ENCODE peak calls at places on chromosomes 11 and 22, in ten cellular contexts. One of them, this sample, is unnamed.

GRCh38 chr22:41966607-41967240 is 2.5 kb upstream of the SEPTIN3 start:
- DNase-seq in CD8-positive, alpha-beta T cell: no peak
- DNase-seq in cardiac fibroblast: peak
- DNase-seq in HFF-Myc: peak
- DNase-seq in fibroblast of mammary gland: peak
- DNase-seq in sigmoid colon: no peak
- DNase-seq in psoas muscle: no peak
- DNase-seq in kidney: no peak
- DNase-seq in body of pancreas: peak
- DNase-seq in OCI-LY7: peak
- DNase-seq in this sample: peak

GRCh38 chr11:62601114-62601363 is 626 bp downstream of the MTA2 start:
- DNase-seq in CD8-positive, alpha-beta T cell: peak
- DNase-seq in cardiac fibroblast: no peak
- DNase-seq in HFF-Myc: no peak
- DNase-seq in fibroblast of mammary gland: no peak
- DNase-seq in sigmoid colon: peak
- DNase-seq in psoas muscle: no peak
- DNase-seq in kidney: no peak
- DNase-seq in body of pancreas: peak
- DNase-seq in OCI-LY7: peak
- DNase-seq in this sample: no peak

GRCh38 chr11:69010964-69011623 is 2.0 kb downstream of the MRGPRF start:
- DNase-seq in CD8-positive, alpha-beta T cell: peak
- DNase-seq in cardiac fibroblast: peak
- DNase-seq in HFF-Myc: no peak
- DNase-seq in fibroblast of mammary gland: peak
- DNase-seq in sigmoid colon: peak
- DNase-seq in psoas muscle: peak
- DNase-seq in kidney: peak
- DNase-seq in body of pancreas: peak
- DNase-seq in OCI-LY7: peak
- DNase-seq in this sample: no peak

GRCh38 chr11:10348650-10349280 is 43.9 kb downstream of the ADM start:
- DNase-seq in CD8-positive, alpha-beta T cell: no peak
- DNase-seq in cardiac fibroblast: no peak
- DNase-seq in HFF-Myc: no peak
- DNase-seq in fibroblast of mammary gland: peak
- DNase-seq in sigmoid colon: no peak
- DNase-seq in psoas muscle: no peak
- DNase-seq in kidney: no peak
- DNase-seq in body of pancreas: no peak
- DNase-seq in OCI-LY7: no peak
- DNase-seq in this sample: peak

GRCh38 chr22:27820896-27821866 is 19.6 kb upstream of the MN1 start:
- DNase-seq in CD8-positive, alpha-beta T cell: no peak
- DNase-seq in cardiac fibroblast: peak
- DNase-seq in HFF-Myc: no peak
- DNase-seq in fibroblast of mammary gland: no peak
- DNase-seq in sigmoid colon: no peak
- DNase-seq in psoas muscle: no peak
- DNase-seq in kidney: no peak
- DNase-seq in body of pancreas: peak
- DNase-seq in OCI-LY7: no peak
- DNase-seq in this sample: no peak

GRCh38 chr11:1014276-1014675 is 22.2 kb downstream of the MUC6 start:
- DNase-seq in CD8-positive, alpha-beta T cell: no peak
- DNase-seq in cardiac fibroblast: no peak
- DNase-seq in HFF-Myc: no peak
- DNase-seq in fibroblast of mammary gland: no peak
- DNase-seq in sigmoid colon: no peak
- DNase-seq in psoas muscle: no peak
- DNase-seq in kidney: no peak
- DNase-seq in body of pancreas: no peak
- DNase-seq in OCI-LY7: no peak
- DNase-seq in this sample: no peak

GRCh38 chr22:33922268-33922667 is 2.0 kb upstream of the LARGE1 start:
- DNase-seq in CD8-positive, alpha-beta T cell: no peak
- DNase-seq in cardiac fibroblast: peak
- DNase-seq in HFF-Myc: no peak
- DNase-seq in fibroblast of mammary gland: peak
- DNase-seq in sigmoid colon: peak
- DNase-seq in psoas muscle: peak
- DNase-seq in kidney: no peak
- DNase-seq in body of pancreas: peak
- DNase-seq in OCI-LY7: peak
- DNase-seq in this sample: no peak

GRCh38 chr11:47587733-47588326 is 1.4 kb downstream of the FAM180B start:
- DNase-seq in CD8-positive, alpha-beta T cell: no peak
- DNase-seq in cardiac fibroblast: no peak
- DNase-seq in HFF-Myc: no peak
- DNase-seq in fibroblast of mammary gland: no peak
- DNase-seq in sigmoid colon: peak
- DNase-seq in psoas muscle: peak
- DNase-seq in kidney: peak
- DNase-seq in body of pancreas: no peak
- DNase-seq in OCI-LY7: no peak
- DNase-seq in this sample: no peak

DNA sequence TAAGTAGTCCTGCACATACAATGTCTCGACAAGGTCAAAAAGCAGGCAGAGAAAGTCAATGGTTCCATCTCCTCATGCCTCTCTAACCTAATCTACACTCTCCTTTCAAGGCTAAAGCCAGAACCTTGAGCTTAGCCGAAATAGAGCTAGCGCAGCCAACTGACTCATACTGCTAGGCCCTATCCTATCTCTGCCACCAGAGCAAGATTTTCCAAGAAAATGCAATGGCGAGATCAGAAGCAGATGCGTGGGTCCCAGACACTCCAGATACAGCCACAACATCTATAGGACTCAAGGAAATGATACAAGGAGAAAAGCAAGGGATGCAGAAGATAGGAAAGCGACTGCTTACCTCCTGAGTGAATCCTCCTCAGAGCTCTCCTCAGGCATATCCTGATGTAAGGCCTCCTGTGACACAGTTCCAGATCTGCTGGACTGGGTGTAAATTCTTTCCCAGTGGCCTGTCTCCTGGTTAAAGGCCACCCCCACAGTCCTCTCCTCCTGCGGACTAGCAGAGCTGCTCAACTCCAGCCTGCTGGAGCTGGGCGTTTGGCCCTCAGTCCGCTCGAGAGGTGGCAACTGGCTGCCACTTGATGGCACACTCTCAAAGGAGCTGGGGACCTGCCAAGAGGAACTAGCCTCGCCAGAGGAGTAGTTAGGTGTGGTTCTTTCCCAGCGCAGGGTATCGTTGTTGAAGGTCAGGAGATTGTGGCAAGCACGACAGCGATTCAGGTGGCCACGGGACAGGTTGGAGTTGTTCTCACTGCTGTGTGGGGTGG is 52.0 kb downstream of the AMBRA1 start:
- DNase-seq in CD8-positive, alpha-beta T cell: no peak
- DNase-seq in cardiac fibroblast: no peak
- DNase-seq in HFF-Myc: no peak
- DNase-seq in fibroblast of mammary gland: no peak
- DNase-seq in sigmoid colon: no peak
- DNase-seq in psoas muscle: peak
- DNase-seq in kidney: no peak
- DNase-seq in body of pancreas: peak
- DNase-seq in OCI-LY7: no peak
- DNase-seq in this sample: no peak
- H3K4me3 ChIP-seq in CD8-positive, alpha-beta T cell: no peak
- H3K4me3 ChIP-seq in cardiac fibroblast: no peak
- H3K4me3 ChIP-seq in HFF-Myc: no peak
- H3K4me3 ChIP-seq in fibroblast of mammary gland: no peak
- H3K4me3 ChIP-seq in sigmoid colon: no peak
- H3K4me3 ChIP-seq in psoas muscle: no peak
- H3K4me3 ChIP-seq in kidney: no peak
- H3K4me3 ChIP-seq in body of pancreas: no peak
- H3K4me3 ChIP-seq in OCI-LY7: no peak
- H3K4me3 ChIP-seq in this sample: no peak

GRCh38 chr11:60809249-60809648 is 24.1 kb downstream of the MS4A10 start:
- DNase-seq in CD8-positive, alpha-beta T cell: no peak
- DNase-seq in cardiac fibroblast: no peak
- DNase-seq in HFF-Myc: no peak
- DNase-seq in fibroblast of mammary gland: no peak
- DNase-seq in sigmoid colon: no peak
- DNase-seq in psoas muscle: peak
- DNase-seq in kidney: no peak
- DNase-seq in body of pancreas: no peak
- DNase-seq in OCI-LY7: no peak
- DNase-seq in this sample: no peak

GRCh38 chr11:60810151-60810550 is 25.0 kb downstream of the MS4A10 start:
- DNase-seq in CD8-positive, alpha-beta T cell: no peak
- DNase-seq in cardiac fibroblast: no peak
- DNase-seq in HFF-Myc: no peak
- DNase-seq in fibroblast of mammary gland: no peak
- DNase-seq in sigmoid colon: no peak
- DNase-seq in psoas muscle: peak
- DNase-seq in kidney: no peak
- DNase-seq in body of pancreas: no peak
- DNase-seq in OCI-LY7: no peak
- DNase-seq in this sample: no peak

GRCh38 chr11:60810583-60810982 is 25.4 kb downstream of the MS4A10 start:
- DNase-seq in CD8-positive, alpha-beta T cell: no peak
- DNase-seq in cardiac fibroblast: no peak
- DNase-seq in HFF-Myc: no peak
- DNase-seq in fibroblast of mammary gland: no peak
- DNase-seq in sigmoid colon: no peak
- DNase-seq in psoas muscle: peak
- DNase-seq in kidney: no peak
- DNase-seq in body of pancreas: no peak
- DNase-seq in OCI-LY7: no peak
- DNase-seq in this sample: no peak

GRCh38 chr11:60813324-60813723 is 28.2 kb downstream of the MS4A10 start:
- DNase-seq in CD8-positive, alpha-beta T cell: no peak
- DNase-seq in cardiac fibroblast: no peak
- DNase-seq in HFF-Myc: no peak
- DNase-seq in fibroblast of mammary gland: no peak
- DNase-seq in sigmoid colon: no peak
- DNase-seq in psoas muscle: peak
- DNase-seq in kidney: no peak
- DNase-seq in body of pancreas: no peak
- DNase-seq in OCI-LY7: no peak
- DNase-seq in this sample: no peak

GRCh38 chr11:60809691-60810090 is 24.6 kb downstream of the MS4A10 start:
- DNase-seq in CD8-positive, alpha-beta T cell: no peak
- DNase-seq in cardiac fibroblast: no peak
- DNase-seq in HFF-Myc: no peak
- DNase-seq in fibroblast of mammary gland: no peak
- DNase-seq in sigmoid colon: no peak
- DNase-seq in psoas muscle: peak
- DNase-seq in kidney: no peak
- DNase-seq in body of pancreas: no peak
- DNase-seq in OCI-LY7: no peak
- DNase-seq in this sample: no peak
- H3K4me3 ChIP-seq in CD8-positive, alpha-beta T cell: no peak
- H3K4me3 ChIP-seq in cardiac fibroblast: no peak
- H3K4me3 ChIP-seq in HFF-Myc: no peak
- H3K4me3 ChIP-seq in fibroblast of mammary gland: no peak
- H3K4me3 ChIP-seq in sigmoid colon: no peak
- H3K4me3 ChIP-seq in psoas muscle: no peak
- H3K4me3 ChIP-seq in kidney: no peak
- H3K4me3 ChIP-seq in body of pancreas: no peak
- H3K4me3 ChIP-seq in OCI-LY7: no peak
- H3K4me3 ChIP-seq in this sample: no peak

GRCh38 chr11:28107331-28107725 is 628 bp downstream of the KIF18A start:
- DNase-seq in CD8-positive, alpha-beta T cell: no peak
- DNase-seq in cardiac fibroblast: no peak
- DNase-seq in HFF-Myc: no peak
- DNase-seq in fibroblast of mammary gland: peak
- DNase-seq in sigmoid colon: no peak
- DNase-seq in psoas muscle: no peak
- DNase-seq in kidney: no peak
- DNase-seq in body of pancreas: no peak
- DNase-seq in OCI-LY7: peak
- DNase-seq in this sample: no peak

GRCh38 chr11:28104425-28104824 is 3.5 kb downstream of the KIF18A start:
- DNase-seq in CD8-positive, alpha-beta T cell: no peak
- DNase-seq in cardiac fibroblast: no peak
- DNase-seq in HFF-Myc: no peak
- DNase-seq in fibroblast of mammary gland: no peak
- DNase-seq in sigmoid colon: no peak
- DNase-seq in psoas muscle: no peak
- DNase-seq in kidney: no peak
- DNase-seq in body of pancreas: no peak
- DNase-seq in OCI-LY7: no peak
- DNase-seq in this sample: no peak

GRCh38 chr11:28106351-28107043 is 1.5 kb downstream of the KIF18A start:
- DNase-seq in CD8-positive, alpha-beta T cell: no peak
- DNase-seq in cardiac fibroblast: no peak
- DNase-seq in HFF-Myc: no peak
- DNase-seq in fibroblast of mammary gland: no peak
- DNase-seq in sigmoid colon: no peak
- DNase-seq in psoas muscle: no peak
- DNase-seq in kidney: peak
- DNase-seq in body of pancreas: no peak
- DNase-seq in OCI-LY7: no peak
- DNase-seq in this sample: no peak

GRCh38 chr11:28104984-28105383 is 3.0 kb downstream of the KIF18A start:
- DNase-seq in CD8-positive, alpha-beta T cell: no peak
- DNase-seq in cardiac fibroblast: no peak
- DNase-seq in HFF-Myc: no peak
- DNase-seq in fibroblast of mammary gland: no peak
- DNase-seq in sigmoid colon: no peak
- DNase-seq in psoas muscle: no peak
- DNase-seq in kidney: no peak
- DNase-seq in body of pancreas: no peak
- DNase-seq in OCI-LY7: no peak
- DNase-seq in this sample: no peak

DNA sequence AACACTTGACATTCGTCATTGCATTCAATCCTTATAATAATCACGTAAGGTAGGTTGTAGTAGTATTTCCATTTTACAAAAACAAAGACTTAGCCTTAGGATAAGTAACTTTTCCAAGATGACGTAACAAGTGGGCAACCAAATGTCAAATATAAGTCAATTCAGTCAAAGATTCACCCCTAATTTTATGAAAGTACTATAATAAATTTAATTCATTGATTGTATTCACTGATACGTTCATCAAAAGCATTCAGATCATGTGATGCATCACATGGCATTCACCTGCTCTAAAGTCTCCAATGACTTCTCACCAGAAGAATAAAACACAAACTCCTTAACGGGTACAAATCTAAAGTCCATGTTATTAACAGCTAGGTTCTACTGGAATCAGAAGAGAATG is 2.1 kb downstream of the KIF18A start:
- DNase-seq in CD8-positive, alpha-beta T cell: no peak
- DNase-seq in cardiac fibroblast: no peak
- DNase-seq in HFF-Myc: no peak
- DNase-seq in fibroblast of mammary gland: no peak
- DNase-seq in sigmoid colon: no peak
- DNase-seq in psoas muscle: no peak
- DNase-seq in kidney: no peak
- DNase-seq in body of pancreas: no peak
- DNase-seq in OCI-LY7: peak
- DNase-seq in this sample: no peak
- H3K4me3 ChIP-seq in CD8-positive, alpha-beta T cell: no peak
- H3K4me3 ChIP-seq in cardiac fibroblast: no peak
- H3K4me3 ChIP-seq in HFF-Myc: peak
- H3K4me3 ChIP-seq in fibroblast of mammary gland: peak
- H3K4me3 ChIP-seq in sigmoid colon: no peak
- H3K4me3 ChIP-seq in psoas muscle: no peak
- H3K4me3 ChIP-seq in kidney: no peak
- H3K4me3 ChIP-seq in body of pancreas: no peak
- H3K4me3 ChIP-seq in OCI-LY7: peak
- H3K4me3 ChIP-seq in this sample: no peak

GRCh38 chr11:123083623-123084029 is 21.7 kb upstream of the HSPA8 start:
- DNase-seq in CD8-positive, alpha-beta T cell: peak
- DNase-seq in cardiac fibroblast: peak
- DNase-seq in HFF-Myc: peak
- DNase-seq in fibroblast of mammary gland: peak
- DNase-seq in sigmoid colon: peak
- DNase-seq in psoas muscle: peak
- DNase-seq in kidney: peak
- DNase-seq in body of pancreas: peak
- DNase-seq in OCI-LY7: no peak
- DNase-seq in this sample: peak

GRCh38 chr11:123086315-123086714 is 24.4 kb upstream of the HSPA8 start:
- DNase-seq in CD8-positive, alpha-beta T cell: no peak
- DNase-seq in cardiac fibroblast: no peak
- DNase-seq in HFF-Myc: no peak
- DNase-seq in fibroblast of mammary gland: no peak
- DNase-seq in sigmoid colon: no peak
- DNase-seq in psoas muscle: no peak
- DNase-seq in kidney: no peak
- DNase-seq in body of pancreas: no peak
- DNase-seq in OCI-LY7: no peak
- DNase-seq in this sample: no peak

GRCh38 chr11:123082977-123083376 is 21.0 kb upstream of the HSPA8 start:
- DNase-seq in CD8-positive, alpha-beta T cell: no peak
- DNase-seq in cardiac fibroblast: no peak
- DNase-seq in HFF-Myc: no peak
- DNase-seq in fibroblast of mammary gland: no peak
- DNase-seq in sigmoid colon: no peak
- DNase-seq in psoas muscle: no peak
- DNase-seq in kidney: no peak
- DNase-seq in body of pancreas: no peak
- DNase-seq in OCI-LY7: no peak
- DNase-seq in this sample: no peak

GRCh38 chr11:123084454-123084853 is 22.5 kb upstream of the HSPA8 start:
- DNase-seq in CD8-positive, alpha-beta T cell: no peak
- DNase-seq in cardiac fibroblast: no peak
- DNase-seq in HFF-Myc: no peak
- DNase-seq in fibroblast of mammary gland: no peak
- DNase-seq in sigmoid colon: no peak
- DNase-seq in psoas muscle: no peak
- DNase-seq in kidney: no peak
- DNase-seq in body of pancreas: no peak
- DNase-seq in OCI-LY7: no peak
- DNase-seq in this sample: no peak

GRCh38 chr11:123085497-123085896 is 23.6 kb upstream of the HSPA8 start:
- DNase-seq in CD8-positive, alpha-beta T cell: no peak
- DNase-seq in cardiac fibroblast: no peak
- DNase-seq in HFF-Myc: no peak
- DNase-seq in fibroblast of mammary gland: no peak
- DNase-seq in sigmoid colon: no peak
- DNase-seq in psoas muscle: no peak
- DNase-seq in kidney: no peak
- DNase-seq in body of pancreas: no peak
- DNase-seq in OCI-LY7: no peak
- DNase-seq in this sample: no peak
- H3K4me3 ChIP-seq in CD8-positive, alpha-beta T cell: no peak
- H3K4me3 ChIP-seq in cardiac fibroblast: no peak
- H3K4me3 ChIP-seq in HFF-Myc: no peak
- H3K4me3 ChIP-seq in fibroblast of mammary gland: no peak
- H3K4me3 ChIP-seq in sigmoid colon: no peak
- H3K4me3 ChIP-seq in psoas muscle: no peak
- H3K4me3 ChIP-seq in kidney: no peak
- H3K4me3 ChIP-seq in body of pancreas: no peak
- H3K4me3 ChIP-seq in OCI-LY7: no peak
- H3K4me3 ChIP-seq in this sample: no peak